ENCODE peak calls at places on chromosomes 11 and 22, in five cellular contexts. One of them, this sample, is unnamed.

GRCh38 chr22:49483281-49483905 is 344.3 kb downstream of the BRD1 start:
- DNase-seq in iPS DF 19.7: no peak
- DNase-seq in foreskin fibroblast: no peak
- DNase-seq in IMR-90: no peak
- DNase-seq in spleen: no peak
- DNase-seq in this sample: no peak

GRCh38 chr11:64127267-64128072 is 38.4 kb downstream of the MACROD1 start:
- DNase-seq in foreskin fibroblast: no peak
- DNase-seq in spleen: no peak
- DNase-seq in IMR-90: no peak
- DNase-seq in iPS DF 19.7: no peak
- DNase-seq in this sample: no peak

GRCh38 chr11:79503028-79503427 is 62.2 kb upstream of the TENM4 start:
- DNase-seq in foreskin fibroblast: no peak
- DNase-seq in iPS DF 19.7: no peak
- DNase-seq in IMR-90: no peak
- DNase-seq in spleen: no peak
- DNase-seq in this sample: no peak

GRCh38 chr11:77086521-77087472 is 15.8 kb upstream of the OMP start:
- DNase-seq in IMR-90: no peak
- DNase-seq in foreskin fibroblast: no peak
- DNase-seq in spleen: peak
- DNase-seq in iPS DF 19.7: no peak
- DNase-seq in this sample: peak

GRCh38 chr11:69812256-69812655 is 7.0 kb downstream of the FGF3 start:
- DNase-seq in spleen: no peak
- DNase-seq in IMR-90: no peak
- DNase-seq in foreskin fibroblast: no peak
- DNase-seq in iPS DF 19.7: no peak
- DNase-seq in this sample: no peak

GRCh38 chr22:49659924-49660315 is 167.8 kb downstream of the BRD1 start:
- DNase-seq in spleen: peak
- DNase-seq in IMR-90: no peak
- DNase-seq in foreskin fibroblast: no peak
- DNase-seq in iPS DF 19.7: no peak
- DNase-seq in this sample: no peak

GRCh38 chr22:17101475-17102296 is 16.9 kb downstream of the IL17RA start:
- DNase-seq in iPS DF 19.7: no peak
- DNase-seq in IMR-90: no peak
- DNase-seq in spleen: peak
- DNase-seq in foreskin fibroblast: no peak
- DNase-seq in this sample: no peak

GRCh38 chr11:38226684-38227083 is 1628.6 kb upstream of the RAG2 start:
- DNase-seq in foreskin fibroblast: no peak
- DNase-seq in IMR-90: no peak
- DNase-seq in iPS DF 19.7: no peak
- DNase-seq in spleen: no peak
- DNase-seq in this sample: no peak

GRCh38 chr22:39021552-39022250 is 774 bp downstream of the APOBEC3D start:
- DNase-seq in iPS DF 19.7: no peak
- DNase-seq in foreskin fibroblast: no peak
- DNase-seq in spleen: no peak
- DNase-seq in IMR-90: no peak
- DNase-seq in this sample: no peak

GRCh38 chr22:49740242-49740641 is 87.4 kb downstream of the BRD1 start:
- DNase-seq in foreskin fibroblast: no peak
- DNase-seq in iPS DF 19.7: no peak
- DNase-seq in spleen: no peak
- DNase-seq in IMR-90: no peak
- DNase-seq in this sample: peak

GRCh38 chr22:39068033-39068785 is 8.9 kb upstream of the APOBEC3G start:
- DNase-seq in spleen: no peak
- DNase-seq in IMR-90: no peak
- DNase-seq in iPS DF 19.7: no peak
- DNase-seq in foreskin fibroblast: no peak
- DNase-seq in this sample: no peak

This sample was measured in chondrocyte.